ENCODE peak calls at places on chromosomes 3 and 15, in four cellular contexts. One of them, this sample, is unnamed.

GRCh38 chr15:64651573-64652260 is 123.7 kb downstream of the RBPMS2 start:
- DNase-seq in activated naive CD4-positive, alpha-beta T cell treated with Interleukin-2 at 50 U/mL for 16 hours: peak
- DNase-seq in AG04450: no peak
- DNase-seq in NCI-H1930: no peak
- DNase-seq in this sample: no peak

GRCh38 chr3:185362850-185363661 is at the start of gene MAP3K13:
- DNase-seq in activated naive CD4-positive, alpha-beta T cell treated with Interleukin-2 at 50 U/mL for 16 hours: peak
- DNase-seq in AG04450: peak
- DNase-seq in NCI-H1930: no peak
- DNase-seq in this sample: peak

GRCh38 chr3:123652346-123652984 is 67.6 kb upstream of the HACD2 start:
- DNase-seq in activated naive CD4-positive, alpha-beta T cell treated with Interleukin-2 at 50 U/mL for 16 hours: peak
- DNase-seq in AG04450: no peak
- DNase-seq in NCI-H1930: peak
- DNase-seq in this sample: no peak

GRCh38 chr3:95442766-95443165 is 1371.6 kb upstream of the EPHA6 start:
- DNase-seq in activated naive CD4-positive, alpha-beta T cell treated with Interleukin-2 at 50 U/mL for 16 hours: no peak
- DNase-seq in AG04450: no peak
- DNase-seq in NCI-H1930: no peak
- DNase-seq in this sample: no peak

GRCh38 chr3:5330152-5330810 is 142.8 kb downstream of the EDEM1 start:
- DNase-seq in activated naive CD4-positive, alpha-beta T cell treated with Interleukin-2 at 50 U/mL for 16 hours: peak
- DNase-seq in AG04450: peak
- DNase-seq in NCI-H1930: no peak
- DNase-seq in this sample: no peak

GRCh38 chr3:114235431-114235830 is 1.9 kb downstream of the ZNF80 start:
- DNase-seq in activated naive CD4-positive, alpha-beta T cell treated with Interleukin-2 at 50 U/mL for 16 hours: no peak
- DNase-seq in AG04450: no peak
- DNase-seq in NCI-H1930: no peak
- DNase-seq in this sample: no peak

GRCh38 chr3:64974401-64974800 is 286.6 kb upstream of the ADAMTS9 start:
- DNase-seq in activated naive CD4-positive, alpha-beta T cell treated with Interleukin-2 at 50 U/mL for 16 hours: no peak
- DNase-seq in AG04450: no peak
- DNase-seq in NCI-H1930: no peak
- DNase-seq in this sample: no peak

GRCh38 chr15:45121020-45121419 is 6.9 kb downstream of the DUOXA2 start:
- DNase-seq in activated naive CD4-positive, alpha-beta T cell treated with Interleukin-2 at 50 U/mL for 16 hours: no peak
- DNase-seq in AG04450: no peak
- DNase-seq in NCI-H1930: no peak
- DNase-seq in this sample: no peak

This sample was measured in BJ.